ENCODE peak calls at places on chromosomes 7 and 10, in four cellular contexts. O, V, Q and M are unnamed samples.

GRCh38 chr7:44222074-44222473 is 21.3 kb downstream of the YKT6 start:
- DNase-seq in O (no peak), V (no peak), Q (no peak), M (no peak)

GRCh38 chr7:139043823-139044812 is 8.3 kb upstream of the ZC3HAV1L start:
- DNase-seq in O (no peak), V (no peak), Q (no peak), M (no peak)

GRCh38 chr10:92695679-92696605 is 6.2 kb downstream of the HHEX start:
- DNase-seq in O (no peak), V (no peak), Q (peak; percentile 51), M (no peak)

GRCh38 chr10:33341638-33342037 is 7.2 kb upstream of the NRP1 start:
- DNase-seq in O (no peak), V (no peak), Q (no peak), M (no peak)

GRCh38 chr10:118952493-118953295 is 76.8 kb upstream of the NANOS1 start:
- DNase-seq in O (no peak), V (no peak), Q (no peak), M (no peak)

GRCh38 chr7:37441405-37441797 is 7.3 kb downstream of the ELMO1 start:
- DNase-seq in O (no peak), V (no peak), Q (no peak), M (no peak)

GRCh38 chr10:121608669-121609190 is 10.5 kb upstream of the FGFR2 start:
- DNase-seq in O (peak; percentile 43), V (no peak), Q (peak; percentile 75), M (no peak)

GRCh38 chr7:44565097-44565794 is 8.5 kb downstream of the DDX56 start:
- DNase-seq in O (no peak), V (peak; percentile 56), Q (peak; percentile 81), M (peak; percentile 47)

GRCh38 chr10:31270954-31271353 is 48.1 kb upstream of the ZEB1 start:
- DNase-seq in O (no peak), V (no peak), Q (no peak), M (no peak)

GRCh38 chr7:85041599-85042216 is 145.1 kb downstream of the SEMA3D start:
- DNase-seq in O (peak; percentile 62), V (peak; percentile 63), Q (peak; percentile 68), M (peak; percentile 25)

GRCh38 chr10:126663880-126664279 is 6.6 kb downstream of the C10orf90 start:
- DNase-seq in O (no peak), V (no peak), Q (no peak), M (no peak)

GRCh38 chr10:62180677-62181076 is 88.0 kb downstream of the RTKN2 start:
- DNase-seq in O (no peak), V (no peak), Q (no peak), M (no peak)

GRCh38 chr7:93910076-93910994 is 4.0 kb downstream of the GNGT1 start:
- DNase-seq in O (no peak), V (peak; percentile 12), Q (peak; percentile 47), M (peak; percentile 67)

GRCh38 chr7:135956393-135956792 is 20.8 kb downstream of the MTPN start:
- DNase-seq in O (no peak), V (no peak), Q (no peak), M (no peak)

GRCh38 chr7:96823274-96823673 is 113.6 kb upstream of the SEM1 start:
- DNase-seq in O (no peak), V (no peak), Q (no peak), M (no peak)

GRCh38 chr7:87375647-87376435 is 30.4 kb downstream of the CROT start:
- DNase-seq in O (no peak), V (no peak), Q (no peak), M (no peak)

GRCh38 chr7:100584046-100584676 is 1.8 kb downstream of the LRCH4 start:
- DNase-seq in O (no peak), V (no peak), Q (peak; percentile 39), M (no peak)

GRCh38 chr7:30977896-30978564 is 14.3 kb downstream of the GHRHR start:
- DNase-seq in O (peak; percentile 33), V (peak; percentile 31), Q (no peak), M (peak; percentile 10)

GRCh38 chr7:74575083-74575803 is 82.3 kb upstream of the GTF2I start:
- DNase-seq in O (no peak), V (peak; percentile 71), Q (no peak), M (no peak)

GRCh38 chr7:138499340-138499739 is 39.3 kb downstream of the TRIM24 start:
- DNase-seq in O (no peak), V (no peak), Q (no peak), M (no peak)

GRCh38 chr7:45389073-45389872 is 184.9 kb upstream of the ADCY1 start:
- DNase-seq in O (no peak), V (no peak), Q (no peak), M (no peak)

GRCh38 chr10:3172081-3172445 is 519 bp downstream of the PITRM1 start:
- DNase-seq in O (peak; percentile 6), V (no peak), Q (peak; percentile 55), M (no peak)

GRCh38 chr7:41940760-41941343 is 238.0 kb upstream of the INHBA start:
- DNase-seq in O (peak; percentile 32), V (peak; percentile 72), Q (peak; percentile 71), M (peak; percentile 72)

GRCh38 chr7:156059374-156059773 is 247.1 kb upstream of the SHH start:
- DNase-seq in O (no peak), V (no peak), Q (no peak), M (no peak)

GRCh38 chr10:38093816-38094157 is 350 bp upstream of the ZNF37A start:
- DNase-seq in O (no peak), V (no peak), Q (no peak), M (no peak)

GRCh38 chr10:43816351-43817321 is 168.0 kb upstream of the ZNF32 start:
- DNase-seq in O (no peak), V (no peak), Q (no peak), M (peak; percentile 63)

GRCh38 chr7:38217672-38218071 is 39.6 kb downstream of the STARD3NL start:
- DNase-seq in O (no peak), V (no peak), Q (no peak), M (no peak)

GRCh38 chr10:6037422-6037821 is 24.7 kb downstream of the IL2RA start:
- DNase-seq in O (no peak), V (no peak), Q (no peak), M (no peak)

GRCh38 chr7:2411815-2412586 is 8.6 kb downstream of the CHST12 start:
- DNase-seq in O (no peak), V (peak; percentile 72), Q (no peak), M (no peak)

DNA sequence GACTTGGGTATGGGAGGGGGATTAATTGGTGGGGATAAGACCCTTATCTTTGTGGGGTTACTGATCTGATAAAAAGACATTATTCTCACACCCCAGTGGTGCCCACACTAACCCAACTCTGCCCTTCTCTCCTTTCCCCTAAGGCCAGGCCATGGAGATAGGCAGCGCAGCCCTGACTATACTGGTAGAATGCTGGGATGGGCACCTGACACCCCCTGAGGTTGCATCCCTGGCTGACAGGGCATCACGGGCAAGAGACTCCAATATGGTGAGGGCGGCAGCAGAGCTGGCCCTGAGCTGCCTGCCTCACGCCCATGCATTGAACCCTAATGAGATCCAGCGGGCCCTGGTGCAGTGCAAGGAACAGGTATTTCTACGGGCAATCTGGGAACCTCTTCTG is 12.7 kb downstream of the ZSWIM8 start:
- DNase-seq in O (no peak), V (no peak), Q (no peak), M (no peak)
- TF ChIP-seq POLR2A in O (no peak), V (no peak), Q (no peak), M (no peak)

GRCh38 chr10:124290095-124290795 is 128.5 kb downstream of the OAT start:
- DNase-seq in O (no peak), V (no peak), Q (peak; percentile 23), M (no peak)
- H3K27ac ChIP-seq in O (no peak overlapping the region), V (no peak overlapping the region), Q (no peak overlapping the region), M (no peak overlapping the region)

DNA sequence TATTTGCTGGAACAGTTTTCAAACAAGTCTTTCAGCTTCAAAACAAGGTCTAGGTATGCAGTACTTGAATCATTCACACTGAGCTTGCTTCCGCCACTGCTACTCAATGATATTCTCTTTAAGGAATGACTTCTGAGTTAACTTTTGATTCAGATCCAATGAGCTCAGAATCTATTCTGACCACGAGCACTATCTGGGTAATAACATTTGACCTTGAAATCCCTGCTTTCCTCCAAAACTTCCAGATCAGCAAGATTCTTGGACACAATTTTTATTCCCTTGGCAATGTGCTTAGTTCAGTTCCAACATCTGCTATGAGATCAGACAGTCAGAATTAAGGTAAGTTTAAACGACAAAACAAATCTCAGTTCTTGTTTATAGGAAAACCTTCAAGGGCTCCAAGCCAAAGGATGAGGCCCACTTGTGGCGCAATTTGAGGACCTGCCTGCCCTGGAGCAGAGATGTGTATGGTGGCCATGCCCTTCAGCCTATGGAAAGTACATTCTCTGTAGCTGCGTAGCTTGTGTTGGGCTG is 87.2 kb downstream of the RNF216 start:
- DNase-seq in O (no peak), V (no peak), Q (no peak), M (peak; percentile 78)
- TF ChIP-seq POLR2A in O (no peak), V (no peak), Q (no peak), M (peak; percentile 42)

DNA sequence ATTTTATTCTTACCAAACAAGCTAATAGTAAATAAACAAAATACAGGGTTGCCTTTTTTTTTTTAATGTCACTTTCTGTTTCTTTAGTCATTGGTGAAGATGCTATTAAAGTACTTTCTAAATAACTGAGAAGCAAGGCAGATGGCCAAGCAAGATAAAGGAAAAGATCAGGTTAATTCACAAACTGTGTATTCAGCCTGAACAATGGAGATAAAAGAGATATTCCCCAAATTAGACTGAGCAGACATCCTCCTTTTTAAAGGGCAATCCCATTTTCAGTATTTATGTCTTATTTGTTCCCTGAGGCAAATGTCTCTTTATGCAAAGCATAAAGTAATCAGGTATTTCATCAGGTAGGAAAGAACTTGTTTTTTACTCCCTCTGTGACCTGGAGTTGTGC is 23.2 kb upstream of the XRCC2 start:
- DNase-seq in O (no peak), V (no peak), Q (no peak), M (no peak)
- H3K27ac ChIP-seq in O (no peak overlapping the region), V (no peak overlapping the region), Q (no peak overlapping the region), M (no peak overlapping the region)

DNA sequence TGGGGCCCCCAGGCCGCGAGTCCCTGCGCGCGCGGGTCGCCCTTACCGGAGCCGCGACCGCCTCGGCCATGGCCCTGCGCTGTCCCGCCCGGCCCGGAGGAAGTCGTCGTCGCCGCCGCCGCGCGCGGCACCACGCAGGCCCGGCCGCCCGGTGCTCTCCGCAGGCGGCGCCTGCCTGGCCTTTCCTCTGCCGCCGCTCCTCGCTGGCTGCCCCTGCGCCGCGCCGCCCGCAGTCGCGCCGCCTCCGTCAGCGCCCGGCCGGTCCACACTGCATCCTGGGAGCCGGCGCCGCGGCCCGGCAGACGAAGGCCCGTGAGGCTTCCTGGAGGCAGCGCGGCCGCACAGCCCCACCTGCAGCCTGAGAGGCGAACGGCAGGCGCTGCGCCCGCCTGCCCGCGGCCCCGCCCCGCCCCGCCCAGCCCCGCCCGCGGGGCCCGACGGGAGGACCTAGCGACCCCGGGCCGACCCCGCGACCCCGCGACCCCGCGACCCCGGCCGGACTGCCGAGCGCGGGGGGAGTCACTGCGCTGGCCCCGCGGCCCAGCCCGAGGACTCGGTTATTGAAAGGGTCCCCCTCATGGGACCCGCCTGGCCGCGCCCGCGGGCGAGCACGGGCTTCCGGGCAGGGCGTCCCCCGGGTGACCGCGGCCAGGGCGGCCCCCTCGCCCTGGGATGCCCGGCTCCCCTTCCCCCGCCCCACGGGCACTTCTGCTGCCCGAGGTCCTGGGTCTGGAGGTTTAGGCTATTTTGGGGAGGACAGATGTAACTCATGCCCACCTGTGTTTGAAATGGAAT is at the start of gene ZNF746:
- DNase-seq in O (peak; percentile 41), V (peak; percentile 72), Q (peak; percentile 77), M (peak; percentile 77)
- TF ChIP-seq POLR2A in O (peak; percentile 64), V (no peak), Q (peak; percentile 32), M (no peak)

DNA sequence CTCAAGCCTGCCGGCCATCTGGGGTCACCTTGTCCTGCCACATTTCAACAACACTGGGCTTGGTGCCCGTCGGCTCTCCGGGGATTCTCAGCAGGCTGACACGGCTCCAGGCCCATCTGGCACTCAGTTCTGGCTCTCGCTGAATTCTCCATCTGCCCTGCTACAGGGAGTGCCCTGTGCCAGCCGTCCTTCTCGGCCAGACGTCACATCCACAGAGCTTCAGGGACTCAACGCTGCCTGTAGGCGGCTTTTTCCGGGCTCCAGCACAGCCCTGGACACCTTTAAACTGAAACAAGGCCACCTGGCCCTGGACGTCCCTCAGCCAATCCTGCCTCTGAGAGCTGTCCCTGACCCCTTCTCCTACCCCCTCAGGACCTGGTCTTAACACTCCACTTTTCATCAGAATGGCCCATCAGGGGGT is 43.0 kb downstream of the TMEM130 start:
- DNase-seq in O (no peak), V (peak; percentile 37), Q (peak; percentile 42), M (no peak)
- H3K27ac ChIP-seq in O (no peak overlapping the region), V (no peak overlapping the region), Q (no peak overlapping the region), M (no peak overlapping the region)